ENCODE peak calls at places on chromosome 2, in four cellular contexts. One of them, this sample, is unnamed.

GRCh38 chr2:48508461-48509124 is 21.4 kb upstream of the STON1 start:
- DNase-seq in esophagus squamous epithelium: no peak
- DNase-seq in lower leg skin: no peak
- DNase-seq in mesothelial cell of epicardium: no peak
- DNase-seq in this sample: no peak

GRCh38 chr2:96580771-96581170 is 44.2 kb downstream of the ARID5A start:
- DNase-seq in esophagus squamous epithelium: no peak
- DNase-seq in lower leg skin: no peak
- DNase-seq in mesothelial cell of epicardium: no peak
- DNase-seq in this sample: no peak

GRCh38 chr2:126883661-126884030 is 15.0 kb upstream of the TEX51 start:
- DNase-seq in esophagus squamous epithelium: no peak
- DNase-seq in lower leg skin: peak
- DNase-seq in mesothelial cell of epicardium: no peak
- DNase-seq in this sample: no peak

GRCh38 chr2:217158906-217159305 is 299.0 kb upstream of the TNP1 start:
- DNase-seq in esophagus squamous epithelium: no peak
- DNase-seq in lower leg skin: no peak
- DNase-seq in mesothelial cell of epicardium: no peak
- DNase-seq in this sample: no peak

GRCh38 chr2:122988395-122989221 is 1036.5 kb upstream of the CNTNAP5 start:
- DNase-seq in esophagus squamous epithelium: no peak
- DNase-seq in lower leg skin: no peak
- DNase-seq in mesothelial cell of epicardium: no peak
- DNase-seq in this sample: no peak

GRCh38 chr2:167729911-167730310 is 517.5 kb downstream of the STK39 start:
- DNase-seq in esophagus squamous epithelium: no peak
- DNase-seq in lower leg skin: no peak
- DNase-seq in mesothelial cell of epicardium: no peak
- DNase-seq in this sample: no peak

GRCh38 chr2:146481629-146482028 is 1363.2 kb upstream of the ACVR2A start:
- DNase-seq in esophagus squamous epithelium: no peak
- DNase-seq in lower leg skin: no peak
- DNase-seq in mesothelial cell of epicardium: no peak
- DNase-seq in this sample: no peak

GRCh38 chr2:111667542-111668273 is 216.3 kb downstream of the ANAPC1 start:
- DNase-seq in esophagus squamous epithelium: no peak
- DNase-seq in lower leg skin: peak
- DNase-seq in mesothelial cell of epicardium: no peak
- DNase-seq in this sample: no peak

GRCh38 chr2:86274918-86275275 is 62.5 kb downstream of the REEP1 start:
- DNase-seq in esophagus squamous epithelium: no peak
- DNase-seq in lower leg skin: peak
- DNase-seq in mesothelial cell of epicardium: no peak
- DNase-seq in this sample: no peak

GRCh38 chr2:200748779-200749178 is 62.9 kb upstream of the BZW1 start:
- DNase-seq in esophagus squamous epithelium: no peak
- DNase-seq in lower leg skin: no peak
- DNase-seq in mesothelial cell of epicardium: no peak
- DNase-seq in this sample: no peak

GRCh38 chr2:134190062-134190806 is 63.6 kb upstream of the MGAT5 start:
- DNase-seq in esophagus squamous epithelium: no peak
- DNase-seq in lower leg skin: no peak
- DNase-seq in mesothelial cell of epicardium: no peak
- DNase-seq in this sample: no peak

GRCh38 chr2:106175084-106175850 is 18.8 kb downstream of the UXS1 start:
- DNase-seq in esophagus squamous epithelium: no peak
- DNase-seq in lower leg skin: no peak
- DNase-seq in mesothelial cell of epicardium: no peak
- DNase-seq in this sample: no peak

GRCh38 chr2:60071427-60071826 is 482.0 kb downstream of the BCL11A start:
- DNase-seq in esophagus squamous epithelium: no peak
- DNase-seq in lower leg skin: no peak
- DNase-seq in mesothelial cell of epicardium: no peak
- DNase-seq in this sample: no peak

GRCh38 chr2:46697830-46698323 is 217.7 kb downstream of the MCFD2 start:
- DNase-seq in esophagus squamous epithelium: no peak
- DNase-seq in lower leg skin: no peak
- DNase-seq in mesothelial cell of epicardium: no peak
- DNase-seq in this sample: no peak

GRCh38 chr2:219215871-219216536 is 2.8 kb downstream of the ABCB6 start:
- DNase-seq in esophagus squamous epithelium: no peak
- DNase-seq in lower leg skin: no peak
- DNase-seq in mesothelial cell of epicardium: no peak
- DNase-seq in this sample: no peak

GRCh38 chr2:5111581-5111980 is 580.6 kb upstream of the SOX11 start:
- DNase-seq in esophagus squamous epithelium: no peak
- DNase-seq in lower leg skin: no peak
- DNase-seq in mesothelial cell of epicardium: no peak
- DNase-seq in this sample: no peak

GRCh38 chr2:203818656-203819055 is 48.9 kb upstream of the CTLA4 start:
- DNase-seq in esophagus squamous epithelium: no peak
- DNase-seq in lower leg skin: no peak
- DNase-seq in mesothelial cell of epicardium: no peak
- DNase-seq in this sample: no peak

GRCh38 chr2:131043199-131044077 is 49.8 kb downstream of the FAM168B start:
- DNase-seq in esophagus squamous epithelium: no peak
- DNase-seq in lower leg skin: peak
- DNase-seq in mesothelial cell of epicardium: peak
- DNase-seq in this sample: no peak

GRCh38 chr2:47083886-47084682 is 71.0 kb downstream of the STPG4 start:
- DNase-seq in esophagus squamous epithelium: no peak
- DNase-seq in lower leg skin: no peak
- DNase-seq in mesothelial cell of epicardium: no peak
- DNase-seq in this sample: no peak

GRCh38 chr2:170813611-170814550 is 2.8 kb upstream of the GAD1 start:
- DNase-seq in esophagus squamous epithelium: no peak
- DNase-seq in lower leg skin: no peak
- DNase-seq in mesothelial cell of epicardium: no peak
- DNase-seq in this sample: no peak

GRCh38 chr2:119174216-119174992 is 15.9 kb upstream of the C1QL2 start:
- DNase-seq in esophagus squamous epithelium: no peak
- DNase-seq in lower leg skin: no peak
- DNase-seq in mesothelial cell of epicardium: peak
- DNase-seq in this sample: no peak

GRCh38 chr2:75309596-75310290 is 110.4 kb upstream of the TACR1 start:
- DNase-seq in esophagus squamous epithelium: no peak
- DNase-seq in lower leg skin: no peak
- DNase-seq in mesothelial cell of epicardium: no peak
- DNase-seq in this sample: no peak

GRCh38 chr2:201795608-201796477 is 10.5 kb upstream of the CDK15 start:
- DNase-seq in esophagus squamous epithelium: no peak
- DNase-seq in lower leg skin: no peak
- DNase-seq in mesothelial cell of epicardium: no peak
- DNase-seq in this sample: no peak

GRCh38 chr2:65353046-65353445 is 79.4 kb downstream of the SPRED2 start:
- DNase-seq in esophagus squamous epithelium: no peak
- DNase-seq in lower leg skin: no peak
- DNase-seq in mesothelial cell of epicardium: no peak
- DNase-seq in this sample: no peak

GRCh38 chr2:223758131-223758840 is 79.1 kb downstream of the AP1S3 start:
- DNase-seq in esophagus squamous epithelium: no peak
- DNase-seq in lower leg skin: no peak
- DNase-seq in mesothelial cell of epicardium: no peak
- DNase-seq in this sample: no peak

GRCh38 chr2:58194451-58194850 is 46.7 kb downstream of the FANCL start:
- DNase-seq in esophagus squamous epithelium: no peak
- DNase-seq in lower leg skin: no peak
- DNase-seq in mesothelial cell of epicardium: no peak
- DNase-seq in this sample: no peak

GRCh38 chr2:111617804-111618576 is 266.0 kb downstream of the ANAPC1 start:
- DNase-seq in esophagus squamous epithelium: no peak
- DNase-seq in lower leg skin: no peak
- DNase-seq in mesothelial cell of epicardium: no peak
- DNase-seq in this sample: no peak

GRCh38 chr2:113974727-113975126 is 84.8 kb downstream of the ACTR3 start:
- DNase-seq in esophagus squamous epithelium: no peak
- DNase-seq in lower leg skin: no peak
- DNase-seq in mesothelial cell of epicardium: no peak
- DNase-seq in this sample: no peak

GRCh38 chr2:172079838-172080640 is 5.3 kb upstream of the DLX1 start:
- DNase-seq in esophagus squamous epithelium: no peak
- DNase-seq in lower leg skin: no peak
- DNase-seq in mesothelial cell of epicardium: no peak
- DNase-seq in this sample: no peak

GRCh38 chr2:147844691-147845607 is at the start of gene ACVR2A:
- DNase-seq in esophagus squamous epithelium: no peak
- DNase-seq in lower leg skin: no peak
- DNase-seq in mesothelial cell of epicardium: peak
- DNase-seq in this sample: peak

GRCh38 chr2:215319500-215319899 is 7.6 kb downstream of the ATIC start:
- DNase-seq in esophagus squamous epithelium: no peak
- DNase-seq in lower leg skin: no peak
- DNase-seq in mesothelial cell of epicardium: no peak
- DNase-seq in this sample: no peak

GRCh38 chr2:19762959-19763605 is 138.7 kb downstream of the TTC32 start:
- DNase-seq in esophagus squamous epithelium: no peak
- DNase-seq in lower leg skin: peak
- DNase-seq in mesothelial cell of epicardium: no peak
- DNase-seq in this sample: no peak

GRCh38 chr2:19759880-19760279 is 141.9 kb downstream of the TTC32 start:
- DNase-seq in esophagus squamous epithelium: no peak
- DNase-seq in lower leg skin: peak
- DNase-seq in mesothelial cell of epicardium: no peak
- DNase-seq in this sample: no peak

GRCh38 chr2:19764998-19765397 is 136.8 kb downstream of the TTC32 start:
- DNase-seq in esophagus squamous epithelium: no peak
- DNase-seq in lower leg skin: peak
- DNase-seq in mesothelial cell of epicardium: no peak
- DNase-seq in this sample: no peak

GRCh38 chr2:19763731-19764130 is 138.1 kb downstream of the TTC32 start:
- DNase-seq in esophagus squamous epithelium: no peak
- DNase-seq in lower leg skin: no peak
- DNase-seq in mesothelial cell of epicardium: no peak
- DNase-seq in this sample: no peak

GRCh38 chr2:19762142-19762541 is 139.6 kb downstream of the TTC32 start:
- DNase-seq in esophagus squamous epithelium: no peak
- DNase-seq in lower leg skin: peak
- DNase-seq in mesothelial cell of epicardium: no peak
- DNase-seq in this sample: no peak
- TF ChIP-seq CTCF in esophagus squamous epithelium: no peak
- TF ChIP-seq CTCF in lower leg skin: no peak
- TF ChIP-seq CTCF in mesothelial cell of epicardium: no peak
- TF ChIP-seq CTCF in this sample: no peak

GRCh38 chr2:152555048-152555447 is 162.2 kb downstream of the PRPF40A start:
- DNase-seq in esophagus squamous epithelium: no peak
- DNase-seq in lower leg skin: no peak
- DNase-seq in mesothelial cell of epicardium: no peak
- DNase-seq in this sample: no peak
- TF ChIP-seq CTCF in esophagus squamous epithelium: no peak
- TF ChIP-seq CTCF in lower leg skin: no peak
- TF ChIP-seq CTCF in mesothelial cell of epicardium: no peak
- TF ChIP-seq CTCF in this sample: no peak

DNA sequence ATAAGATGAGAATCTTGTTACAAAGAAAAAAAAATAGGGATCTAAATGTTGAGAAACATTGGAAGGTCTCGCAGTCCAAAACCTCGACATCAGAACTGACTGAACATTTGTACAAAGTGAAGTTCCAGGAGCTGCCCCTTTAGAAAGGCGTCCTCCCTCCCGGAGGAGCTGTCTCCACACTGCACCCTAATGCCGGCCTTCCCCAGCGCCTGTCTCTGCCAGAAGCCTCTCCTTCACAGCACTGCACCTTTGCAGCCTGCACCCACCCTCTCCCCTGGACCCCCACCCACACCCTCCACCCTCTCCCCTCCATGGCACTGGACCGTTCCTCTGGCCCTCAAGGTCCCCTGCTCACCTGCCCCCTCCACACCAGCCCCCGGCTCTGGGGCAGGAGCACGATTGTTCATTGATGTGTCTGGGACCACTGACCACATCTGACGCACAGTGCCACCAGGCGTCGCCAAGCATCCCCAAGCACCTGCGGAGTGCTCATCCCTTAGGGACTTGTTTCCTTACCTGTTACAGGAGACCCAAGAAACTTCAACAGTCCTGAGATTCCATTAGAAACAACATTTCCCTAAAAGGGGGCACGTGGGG is 90.3 kb upstream of the SNTG2 start:
- DNase-seq in esophagus squamous epithelium: no peak
- DNase-seq in lower leg skin: peak
- DNase-seq in mesothelial cell of epicardium: peak
- DNase-seq in this sample: no peak
- TF ChIP-seq CTCF in esophagus squamous epithelium: no peak
- TF ChIP-seq CTCF in lower leg skin: no peak
- TF ChIP-seq CTCF in mesothelial cell of epicardium: no peak
- TF ChIP-seq CTCF in this sample: no peak

GRCh38 chr2:124810132-124810531 is 785.0 kb downstream of the CNTNAP5 start:
- DNase-seq in esophagus squamous epithelium: no peak
- DNase-seq in lower leg skin: no peak
- DNase-seq in mesothelial cell of epicardium: no peak
- DNase-seq in this sample: no peak
- TF ChIP-seq CTCF in esophagus squamous epithelium: no peak
- TF ChIP-seq CTCF in lower leg skin: no peak
- TF ChIP-seq CTCF in mesothelial cell of epicardium: no peak
- TF ChIP-seq CTCF in this sample: no peak